ENCODE peak calls at places on chromosomes 6 and 20, in ten cellular contexts. One of them, this sample, is unnamed.

GRCh38 chr20:1469925-1470571 is 3.4 kb upstream of the NSFL1C start:
- DNase-seq in heart left ventricle: peak; percentile 74
- DNase-seq in DND-41: peak; percentile 39
- DNase-seq in neural crest cell: peak; percentile 64
- DNase-seq in NB4: peak; percentile 75
- DNase-seq in GM06990: peak; percentile 24
- DNase-seq in astrocyte of the spinal cord: peak; percentile 99
- DNase-seq in WTC11: peak; percentile 83
- DNase-seq in upper lobe of left lung: peak; percentile 91
- DNase-seq in CD8-positive, alpha-beta T cell: no peak
- DNase-seq in this sample: peak; percentile 67

GRCh38 chr6:169312658-169313346 is 59.2 kb upstream of the THBS2 start:
- DNase-seq in heart left ventricle: no peak
- DNase-seq in DND-41: no peak
- DNase-seq in neural crest cell: no peak
- DNase-seq in NB4: no peak
- DNase-seq in GM06990: no peak
- DNase-seq in astrocyte of the spinal cord: no peak
- DNase-seq in WTC11: no peak
- DNase-seq in upper lobe of left lung: no peak
- DNase-seq in CD8-positive, alpha-beta T cell: no peak
- DNase-seq in this sample: no peak

GRCh38 chr6:7104752-7105151 is 3.0 kb upstream of the RREB1 start:
- DNase-seq in heart left ventricle: no peak
- DNase-seq in DND-41: no peak
- DNase-seq in neural crest cell: no peak
- DNase-seq in NB4: no peak
- DNase-seq in GM06990: no peak
- DNase-seq in astrocyte of the spinal cord: no peak
- DNase-seq in WTC11: no peak
- DNase-seq in upper lobe of left lung: no peak
- DNase-seq in CD8-positive, alpha-beta T cell: no peak
- DNase-seq in this sample: no peak

GRCh38 chr6:158481612-158482473 is 78.0 kb upstream of the TMEM181 start:
- DNase-seq in heart left ventricle: no peak
- DNase-seq in DND-41: no peak
- DNase-seq in neural crest cell: no peak
- DNase-seq in NB4: no peak
- DNase-seq in GM06990: no peak
- DNase-seq in astrocyte of the spinal cord: peak; percentile 83
- DNase-seq in WTC11: no peak
- DNase-seq in upper lobe of left lung: no peak
- DNase-seq in CD8-positive, alpha-beta T cell: no peak
- DNase-seq in this sample: no peak

GRCh38 chr6:41462980-41463930 is 82.9 kb upstream of the FOXP4 start:
- DNase-seq in heart left ventricle: peak; percentile 66
- DNase-seq in DND-41: no peak
- DNase-seq in neural crest cell: peak; percentile 45
- DNase-seq in NB4: peak; percentile 66
- DNase-seq in GM06990: no peak
- DNase-seq in astrocyte of the spinal cord: peak; percentile 52
- DNase-seq in WTC11: no peak
- DNase-seq in upper lobe of left lung: peak; percentile 74
- DNase-seq in CD8-positive, alpha-beta T cell: no peak
- DNase-seq in this sample: peak; percentile 85

GRCh38 chr6:72042088-72042487 is 155.7 kb downstream of the RIMS1 start:
- DNase-seq in heart left ventricle: no peak
- DNase-seq in DND-41: no peak
- DNase-seq in neural crest cell: no peak
- DNase-seq in NB4: peak; percentile 12
- DNase-seq in GM06990: no peak
- DNase-seq in astrocyte of the spinal cord: no peak
- DNase-seq in WTC11: no peak
- DNase-seq in upper lobe of left lung: no peak
- DNase-seq in CD8-positive, alpha-beta T cell: no peak
- DNase-seq in this sample: no peak

GRCh38 chr6:34970962-34971361 is 81.9 kb downstream of the ANKS1A start:
- DNase-seq in heart left ventricle: no peak
- DNase-seq in DND-41: no peak
- DNase-seq in neural crest cell: no peak
- DNase-seq in NB4: no peak
- DNase-seq in GM06990: no peak
- DNase-seq in astrocyte of the spinal cord: peak; percentile 34
- DNase-seq in WTC11: no peak
- DNase-seq in upper lobe of left lung: no peak
- DNase-seq in CD8-positive, alpha-beta T cell: no peak
- DNase-seq in this sample: no peak

GRCh38 chr6:3455490-3456394 is 1.1 kb downstream of the SLC22A23 start:
- DNase-seq in heart left ventricle: peak; percentile 18
- DNase-seq in DND-41: no peak
- DNase-seq in neural crest cell: peak; percentile 11
- DNase-seq in NB4: no peak
- DNase-seq in GM06990: peak; percentile 29
- DNase-seq in astrocyte of the spinal cord: no peak
- DNase-seq in WTC11: peak; percentile 44
- DNase-seq in upper lobe of left lung: peak; percentile 42
- DNase-seq in CD8-positive, alpha-beta T cell: no peak
- DNase-seq in this sample: peak; percentile 25

GRCh38 chr20:44942264-44942973 is 17.8 kb downstream of the TOMM34 start:
- DNase-seq in heart left ventricle: no peak
- DNase-seq in DND-41: no peak
- DNase-seq in neural crest cell: no peak
- DNase-seq in NB4: no peak
- DNase-seq in GM06990: no peak
- DNase-seq in astrocyte of the spinal cord: no peak
- DNase-seq in WTC11: peak; percentile 21
- DNase-seq in upper lobe of left lung: no peak
- DNase-seq in CD8-positive, alpha-beta T cell: no peak
- DNase-seq in this sample: no peak

GRCh38 chr6:132483779-132484679 is 28.9 kb downstream of the STX7 start:
- DNase-seq in heart left ventricle: peak; percentile 42
- DNase-seq in DND-41: peak; percentile 51
- DNase-seq in neural crest cell: peak; percentile 36
- DNase-seq in NB4: peak; percentile 72
- DNase-seq in GM06990: no peak
- DNase-seq in astrocyte of the spinal cord: peak; percentile 71
- DNase-seq in WTC11: no peak
- DNase-seq in upper lobe of left lung: peak; percentile 31
- DNase-seq in CD8-positive, alpha-beta T cell: no peak
- DNase-seq in this sample: peak; percentile 42

GRCh38 chr20:57378107-57378506 is 13.1 kb upstream of the RBM38 start:
- DNase-seq in heart left ventricle: no peak
- DNase-seq in DND-41: no peak
- DNase-seq in neural crest cell: no peak
- DNase-seq in NB4: no peak
- DNase-seq in GM06990: no peak
- DNase-seq in astrocyte of the spinal cord: no peak
- DNase-seq in WTC11: no peak
- DNase-seq in upper lobe of left lung: no peak
- DNase-seq in CD8-positive, alpha-beta T cell: no peak
- DNase-seq in this sample: no peak

GRCh38 chr6:167858842-167859520 is 32.3 kb downstream of the AFDN start:
- DNase-seq in heart left ventricle: no peak
- DNase-seq in DND-41: no peak
- DNase-seq in neural crest cell: no peak
- DNase-seq in NB4: no peak
- DNase-seq in GM06990: no peak
- DNase-seq in astrocyte of the spinal cord: no peak
- DNase-seq in WTC11: no peak
- DNase-seq in upper lobe of left lung: no peak
- DNase-seq in CD8-positive, alpha-beta T cell: no peak
- DNase-seq in this sample: no peak

GRCh38 chr6:109010703-109011102 is 83.9 kb downstream of the SESN1 start:
- DNase-seq in heart left ventricle: no peak
- DNase-seq in DND-41: no peak
- DNase-seq in neural crest cell: no peak
- DNase-seq in NB4: no peak
- DNase-seq in GM06990: no peak
- DNase-seq in astrocyte of the spinal cord: no peak
- DNase-seq in WTC11: no peak
- DNase-seq in upper lobe of left lung: no peak
- DNase-seq in CD8-positive, alpha-beta T cell: no peak
- DNase-seq in this sample: no peak

GRCh38 chr20:17928633-17929311 is 39.8 kb downstream of the SNX5 start:
- DNase-seq in heart left ventricle: no peak
- DNase-seq in DND-41: no peak
- DNase-seq in neural crest cell: no peak
- DNase-seq in NB4: no peak
- DNase-seq in GM06990: no peak
- DNase-seq in astrocyte of the spinal cord: no peak
- DNase-seq in WTC11: no peak
- DNase-seq in upper lobe of left lung: no peak
- DNase-seq in CD8-positive, alpha-beta T cell: no peak
- DNase-seq in this sample: no peak

GRCh38 chr20:51828762-51829161 is 26.4 kb upstream of the SALL4 start:
- DNase-seq in heart left ventricle: no peak
- DNase-seq in DND-41: no peak
- DNase-seq in neural crest cell: no peak
- DNase-seq in NB4: peak; percentile 31
- DNase-seq in GM06990: no peak
- DNase-seq in astrocyte of the spinal cord: no peak
- DNase-seq in WTC11: peak; percentile 33
- DNase-seq in upper lobe of left lung: no peak
- DNase-seq in CD8-positive, alpha-beta T cell: no peak
- DNase-seq in this sample: no peak

GRCh38 chr6:91132461-91132860 is 545.6 kb upstream of the MAP3K7 start:
- DNase-seq in heart left ventricle: no peak
- DNase-seq in DND-41: no peak
- DNase-seq in neural crest cell: no peak
- DNase-seq in NB4: peak; percentile 2
- DNase-seq in GM06990: no peak
- DNase-seq in astrocyte of the spinal cord: peak; percentile 26
- DNase-seq in WTC11: no peak
- DNase-seq in upper lobe of left lung: no peak
- DNase-seq in CD8-positive, alpha-beta T cell: no peak
- DNase-seq in this sample: no peak

GRCh38 chr6:91130126-91130525 is 543.3 kb upstream of the MAP3K7 start:
- DNase-seq in heart left ventricle: no peak
- DNase-seq in DND-41: no peak
- DNase-seq in neural crest cell: no peak
- DNase-seq in NB4: no peak
- DNase-seq in GM06990: no peak
- DNase-seq in astrocyte of the spinal cord: no peak
- DNase-seq in WTC11: no peak
- DNase-seq in upper lobe of left lung: no peak
- DNase-seq in CD8-positive, alpha-beta T cell: no peak
- DNase-seq in this sample: no peak

GRCh38 chr6:91126876-91127275 is 540.0 kb upstream of the MAP3K7 start:
- DNase-seq in heart left ventricle: no peak
- DNase-seq in DND-41: no peak
- DNase-seq in neural crest cell: no peak
- DNase-seq in NB4: no peak
- DNase-seq in GM06990: no peak
- DNase-seq in astrocyte of the spinal cord: no peak
- DNase-seq in WTC11: no peak
- DNase-seq in upper lobe of left lung: no peak
- DNase-seq in CD8-positive, alpha-beta T cell: no peak
- DNase-seq in this sample: no peak

DNA sequence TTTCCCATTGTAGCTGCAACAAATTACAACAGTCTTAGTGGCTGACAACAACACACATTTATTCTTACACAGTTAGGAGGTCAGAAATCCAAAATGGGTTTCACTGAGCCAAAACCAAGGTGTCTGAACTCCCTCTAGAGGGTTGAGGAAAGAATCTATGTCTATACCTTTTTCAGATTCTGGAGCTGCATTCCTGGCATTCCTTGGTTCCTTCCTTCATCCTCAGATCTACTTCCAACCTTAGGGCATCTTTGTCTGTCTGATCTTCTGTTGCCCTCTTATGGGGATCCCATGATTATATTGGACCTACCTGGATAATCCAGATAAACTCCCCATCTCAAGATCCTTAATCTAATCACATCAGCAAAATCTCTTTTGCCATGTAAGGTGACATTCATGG is 540.9 kb upstream of the MAP3K7 start:
- DNase-seq in heart left ventricle: no peak
- DNase-seq in DND-41: no peak
- DNase-seq in neural crest cell: no peak
- DNase-seq in NB4: no peak
- DNase-seq in GM06990: no peak
- DNase-seq in astrocyte of the spinal cord: no peak
- DNase-seq in WTC11: no peak
- DNase-seq in upper lobe of left lung: no peak
- DNase-seq in CD8-positive, alpha-beta T cell: no peak
- DNase-seq in this sample: no peak
- TF ChIP-seq CTCF in heart left ventricle: no peak
- TF ChIP-seq CTCF in DND-41: no peak
- TF ChIP-seq CTCF in neural crest cell: no peak
- TF ChIP-seq CTCF in NB4: no peak
- TF ChIP-seq CTCF in GM06990: no peak
- TF ChIP-seq CTCF in astrocyte of the spinal cord: no peak
- TF ChIP-seq CTCF in WTC11: no peak
- TF ChIP-seq CTCF in upper lobe of left lung: no peak
- TF ChIP-seq CTCF in CD8-positive, alpha-beta T cell: no peak
- TF ChIP-seq CTCF in this sample: no peak

GRCh38 chr6:146191600-146191999 is 162.7 kb downstream of the GRM1 start:
- DNase-seq in heart left ventricle: no peak
- DNase-seq in DND-41: no peak
- DNase-seq in neural crest cell: no peak
- DNase-seq in NB4: no peak
- DNase-seq in GM06990: no peak
- DNase-seq in astrocyte of the spinal cord: no peak
- DNase-seq in WTC11: no peak
- DNase-seq in upper lobe of left lung: no peak
- DNase-seq in CD8-positive, alpha-beta T cell: no peak
- DNase-seq in this sample: no peak
- TF ChIP-seq CTCF in heart left ventricle: no peak
- TF ChIP-seq CTCF in DND-41: no peak
- TF ChIP-seq CTCF in neural crest cell: no peak
- TF ChIP-seq CTCF in NB4: no peak
- TF ChIP-seq CTCF in GM06990: no peak
- TF ChIP-seq CTCF in astrocyte of the spinal cord: no peak
- TF ChIP-seq CTCF in WTC11: no peak
- TF ChIP-seq CTCF in upper lobe of left lung: no peak
- TF ChIP-seq CTCF in CD8-positive, alpha-beta T cell: no peak
- TF ChIP-seq CTCF in this sample: no peak

GRCh38 chr6:157017022-157017421 is 239.8 kb downstream of the ARID1B start:
- DNase-seq in heart left ventricle: no peak
- DNase-seq in DND-41: no peak
- DNase-seq in neural crest cell: no peak
- DNase-seq in NB4: no peak
- DNase-seq in GM06990: no peak
- DNase-seq in astrocyte of the spinal cord: no peak
- DNase-seq in WTC11: no peak
- DNase-seq in upper lobe of left lung: no peak
- DNase-seq in CD8-positive, alpha-beta T cell: no peak
- DNase-seq in this sample: no peak
- TF ChIP-seq CTCF in heart left ventricle: no peak
- TF ChIP-seq CTCF in DND-41: no peak
- TF ChIP-seq CTCF in neural crest cell: no peak
- TF ChIP-seq CTCF in NB4: no peak
- TF ChIP-seq CTCF in GM06990: no peak
- TF ChIP-seq CTCF in astrocyte of the spinal cord: no peak
- TF ChIP-seq CTCF in WTC11: no peak
- TF ChIP-seq CTCF in upper lobe of left lung: no peak
- TF ChIP-seq CTCF in CD8-positive, alpha-beta T cell: no peak
- TF ChIP-seq CTCF in this sample: no peak

DNA sequence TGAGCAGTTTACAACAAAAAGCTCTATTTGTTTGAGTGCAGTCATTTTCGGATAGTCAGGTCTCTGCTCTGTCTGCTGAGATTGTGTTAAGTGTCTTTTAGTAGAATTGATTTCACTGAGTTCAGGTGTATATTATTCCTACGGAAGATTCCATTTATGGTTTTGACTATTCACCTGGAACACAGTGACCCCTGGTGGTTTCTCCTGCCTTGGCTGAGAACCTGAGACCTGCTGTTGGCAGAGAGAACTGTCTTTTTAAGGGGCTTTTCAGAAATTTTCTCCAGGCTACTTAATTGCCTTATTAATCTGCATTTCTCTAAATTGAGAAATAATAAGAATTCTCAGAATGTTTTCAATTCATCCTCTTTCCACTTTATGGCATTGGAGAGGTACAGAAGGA is 508.0 kb downstream of the TBC1D32 start:
- DNase-seq in heart left ventricle: no peak
- DNase-seq in DND-41: peak; percentile 13
- DNase-seq in neural crest cell: peak; percentile 25
- DNase-seq in NB4: peak; percentile 30
- DNase-seq in GM06990: no peak
- DNase-seq in astrocyte of the spinal cord: peak; percentile 17
- DNase-seq in WTC11: peak; percentile 63
- DNase-seq in upper lobe of left lung: peak; percentile 22
- DNase-seq in CD8-positive, alpha-beta T cell: no peak
- DNase-seq in this sample: peak; percentile 8
- TF ChIP-seq CTCF in heart left ventricle: no peak
- TF ChIP-seq CTCF in DND-41: peak; percentile 69
- TF ChIP-seq CTCF in neural crest cell: peak; percentile 78
- TF ChIP-seq CTCF in NB4: peak; percentile 71
- TF ChIP-seq CTCF in GM06990: peak; percentile 60
- TF ChIP-seq CTCF in astrocyte of the spinal cord: peak; percentile 71
- TF ChIP-seq CTCF in WTC11: peak; percentile 54
- TF ChIP-seq CTCF in upper lobe of left lung: peak; percentile 21
- TF ChIP-seq CTCF in CD8-positive, alpha-beta T cell: no peak
- TF ChIP-seq CTCF in this sample: no peak

This sample was measured in GM20000.